ENCODE peak calls at places on chromosomes 16 and 17, in six cellular contexts. X, K, E, T, N and F are unnamed samples.

GRCh38 chr16:22693670-22694340 is 120.2 kb upstream of the HS3ST2 start:
- DNase-seq in X (no peak), K (no peak), E (peak), T (no peak), N (no peak), F (no peak)

GRCh38 chr17:19928299-19928698 is 49.3 kb downstream of the AKAP10 start:
- DNase-seq in X (no peak), K (no peak), E (no peak), T (no peak), N (peak), F (peak)

GRCh38 chr17:44086364-44087311 is 16.1 kb downstream of the G6PC3 start:
- DNase-seq in X (no peak), K (peak), E (no peak), T (no peak), N (peak), F (peak)

GRCh38 chr17:5418858-5419355 is 555 bp downstream of the NUP88 start:
- DNase-seq in X (no peak), K (no peak), E (peak), T (no peak), N (peak), F (peak)

GRCh38 chr17:65058151-65058550 is 1.6 kb upstream of the GNA13 start:
- DNase-seq in X (no peak), K (no peak), E (no peak), T (no peak), N (no peak), F (no peak)

GRCh38 chr16:72787519-72788268 is 260.2 kb downstream of the ZFHX3 start:
- DNase-seq in X (no peak), K (peak), E (peak), T (no peak), N (peak), F (peak)

GRCh38 chr17:80768936-80769335 is 222.7 kb upstream of the CHMP6 start:
- DNase-seq in X (no peak), K (no peak), E (no peak), T (no peak), N (no peak), F (no peak)

GRCh38 chr17:69574257-69575197 is 160.0 kb downstream of the MAP2K6 start:
- DNase-seq in X (no peak), K (peak), E (no peak), T (no peak), N (peak), F (peak)

GRCh38 chr16:21184834-21185233 is 26.4 kb downstream of the LDAF1 start:
- DNase-seq in X (no peak), K (peak), E (no peak), T (no peak), N (no peak), F (no peak)

GRCh38 chr16:4215106-4215505 is 26.8 kb downstream of the SRL start:
- DNase-seq in X (no peak), K (no peak), E (no peak), T (no peak), N (no peak), F (no peak)

GRCh38 chr16:87465306-87465705 is 27.5 kb downstream of the ZCCHC14 start:
- DNase-seq in X (no peak), K (no peak), E (peak), T (no peak), N (peak), F (peak)

GRCh38 chr17:78875738-78876597 is 27.0 kb downstream of the CEP295NL start:
- DNase-seq in X (no peak), K (peak), E (no peak), T (no peak), N (peak), F (peak)

GRCh38 chr16:49382916-49383315 is 9.3 kb downstream of the C16orf78 start:
- DNase-seq in X (no peak), K (no peak), E (no peak), T (no peak), N (no peak), F (no peak)

GRCh38 chr17:41717408-41718286 is 5.5 kb downstream of the GAST start:
- DNase-seq in X (no peak), K (no peak), E (no peak), T (no peak), N (peak), F (peak)

GRCh38 chr17:67202503-67202902 is 42.5 kb downstream of the HELZ start:
- DNase-seq in X (no peak), K (no peak), E (no peak), T (no peak), N (no peak), F (no peak)

GRCh38 chr16:48576927-48577326 is 33.1 kb downstream of the N4BP1 start:
- DNase-seq in X (no peak), K (peak), E (no peak), T (no peak), N (peak), F (peak)